ENCODE peak calls at places on chromosomes 6 and 20, in four cellular contexts. T is tibial artery, S is Panc1, I is endodermal cell. F is an unnamed sample. For H3K36me3, the result is how much of the 10 kb centered on the place peaks cover.

GRCh38 chr6:84280030-84280429 is 52.6 kb upstream of the CEP162 start:
- DNase-seq in S (no peak), T (no peak), I (no peak), F (no peak)

GRCh38 chr6:579339-579738 is 77.6 kb downstream of the HUS1B start:
- DNase-seq in T (no peak), S (no peak), I (no peak), F (no peak)

GRCh38 chr6:39951716-39952115 is 17.5 kb upstream of the MOCS1 start:
- DNase-seq in T (no peak), I (no peak), S (no peak), F (no peak)

GRCh38 chr6:75481394-75481793 is 12.2 kb downstream of the FILIP1 start:
- DNase-seq in S (no peak), T (no peak), I (peak), F (no peak)

GRCh38 chr20:45545754-45546453 is 1.3 kb downstream of the EPPIN start:
- DNase-seq in S (no peak), I (peak), T (no peak), F (no peak)

GRCh38 chr6:131727868-131728267 is 17.1 kb upstream of the CTAGE9 start:
- DNase-seq in T (no peak), I (no peak), S (no peak), F (no peak)

GRCh38 chr6:130853555-130854183 is 26.5 kb downstream of the SMLR1 start:
- DNase-seq in S (no peak), I (no peak), T (no peak), F (no peak)

GRCh38 chr20:48823960-48824497 is 3.8 kb downstream of the PREX1 start:
- DNase-seq in T (no peak), I (no peak), S (no peak), F (no peak)

GRCh38 chr6:29553268-29554057 is 6.1 kb downstream of the UBD start:
- DNase-seq in S (no peak), I (peak), T (peak), F (peak)

GRCh38 chr20:46945465-46945864 is 50.8 kb downstream of the EYA2 start:
- DNase-seq in T (no peak), I (peak), S (no peak), F (no peak)

GRCh38 chr6:75372884-75373283 is 88.3 kb upstream of the TMEM30A start:
- DNase-seq in I (no peak), T (no peak), S (no peak), F (no peak)

GRCh38 chr20:11296221-11296620 is 621.5 kb upstream of the BTBD3 start:
- DNase-seq in S (no peak), I (peak), T (no peak), F (no peak)

GRCh38 chr6:30037182-30037788 is 23.8 kb upstream of the POLR1H start:
- DNase-seq in T (no peak), I (no peak), S (no peak), F (no peak)

GRCh38 chr6:105834548-105834947 is 251.6 kb upstream of the PRDM1 start:
- DNase-seq in S (no peak), T (no peak), I (no peak), F (no peak)

GRCh38 chr6:34386316-34387137 is 5.9 kb downstream of the NUDT3 start:
- DNase-seq in S (no peak), T (no peak), I (no peak), F (no peak)

GRCh38 chr20:5843054-5843731 is 93.0 kb downstream of the SHLD1 start:
- DNase-seq in I (no peak), T (no peak), S (no peak), F (no peak)

GRCh38 chr6:6407061-6407723 is 86.7 kb upstream of the F13A1 start:
- DNase-seq in S (no peak), T (no peak), I (no peak), F (no peak)

GRCh38 chr6:5950448-5950847 is 56.3 kb downstream of the NRN1 start:
- DNase-seq in T (no peak), I (peak), S (no peak), F (no peak)

GRCh38 chr6:140566706-140567330 is 1192.4 kb upstream of the CITED2 start:
- DNase-seq in I (no peak), S (no peak), T (no peak), F (no peak)

GRCh38 chr6:19719691-19720127 is 117.5 kb upstream of the ID4 start:
- DNase-seq in S (no peak), I (peak), T (no peak), F (no peak)

GRCh38 chr20:50579511-50579910 is 69.3 kb downstream of the PTPN1 start:
- DNase-seq in T (no peak), S (no peak), I (no peak), F (no peak)

GRCh38 chr6:129605962-129606361 is 104.0 kb downstream of the ARHGAP18 start:
- DNase-seq in T (peak), S (no peak), I (no peak), F (no peak)

GRCh38 chr20:57416296-57417022 is 25.3 kb downstream of the RBM38 start:
- DNase-seq in T (no peak), S (no peak), I (no peak), F (no peak)

GRCh38 chr20:34037767-34038166 is 44.1 kb downstream of the RALY start:
- DNase-seq in I (no peak), T (no peak), S (no peak), F (no peak)

GRCh38 chr6:158037771-158038170 is 56.1 kb downstream of the SYNJ2 start:
- DNase-seq in S (no peak), T (peak), I (no peak), F (no peak)

GRCh38 chr20:40536866-40537265 is 152.2 kb downstream of the MAFB start:
- DNase-seq in I (no peak), S (no peak), T (no peak), F (no peak)

DNA sequence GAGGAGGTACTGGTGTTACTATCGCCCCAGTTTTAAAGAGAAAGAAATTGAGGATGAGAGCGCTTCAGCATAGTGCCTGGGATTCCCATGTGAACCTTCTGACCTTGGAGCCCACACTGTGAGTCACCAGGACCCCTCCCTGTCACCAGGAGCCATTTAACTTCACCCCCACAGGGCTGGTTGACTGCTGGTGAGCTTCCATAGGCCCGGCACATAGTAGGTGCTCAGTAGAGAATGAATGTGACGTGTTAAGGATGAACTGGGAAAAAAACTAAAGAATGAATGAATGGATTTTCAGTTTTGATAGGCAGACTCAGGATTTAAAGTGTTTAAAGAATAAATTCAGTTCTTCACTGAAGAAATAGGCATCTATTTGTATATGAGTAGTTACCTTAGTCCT is 53.3 kb upstream of the KIF25 start:
- DNase-seq in T (no peak), S (no peak), I (no peak), F (no peak)
- H3K36me3 ChIP-seq in T (half or more), S (under half), I (half or more), F (under half)

DNA sequence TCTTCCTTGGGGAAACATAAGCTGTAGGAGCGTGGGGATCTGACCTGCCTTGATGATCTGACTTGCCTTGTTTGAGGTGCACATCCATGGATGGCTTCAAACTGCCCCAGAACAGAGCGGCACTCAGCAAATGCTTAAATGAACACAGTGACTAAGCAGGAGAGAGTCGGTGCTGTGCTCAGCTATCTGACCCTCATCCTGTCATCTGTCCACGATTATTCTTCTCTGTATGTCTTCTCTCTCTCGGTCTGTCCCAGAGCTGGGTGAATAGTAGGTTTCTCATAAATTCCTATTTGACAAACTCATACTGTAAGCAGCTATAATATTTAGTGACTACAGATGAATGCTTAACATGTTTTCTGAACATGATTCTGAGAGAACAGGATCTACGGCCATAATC is 37.3 kb downstream of the TRAM2 start:
- DNase-seq in T (no peak), S (no peak), I (no peak), F (no peak)
- H3K36me3 ChIP-seq in T (under half), S (under half), I (under half), F (under half)

DNA sequence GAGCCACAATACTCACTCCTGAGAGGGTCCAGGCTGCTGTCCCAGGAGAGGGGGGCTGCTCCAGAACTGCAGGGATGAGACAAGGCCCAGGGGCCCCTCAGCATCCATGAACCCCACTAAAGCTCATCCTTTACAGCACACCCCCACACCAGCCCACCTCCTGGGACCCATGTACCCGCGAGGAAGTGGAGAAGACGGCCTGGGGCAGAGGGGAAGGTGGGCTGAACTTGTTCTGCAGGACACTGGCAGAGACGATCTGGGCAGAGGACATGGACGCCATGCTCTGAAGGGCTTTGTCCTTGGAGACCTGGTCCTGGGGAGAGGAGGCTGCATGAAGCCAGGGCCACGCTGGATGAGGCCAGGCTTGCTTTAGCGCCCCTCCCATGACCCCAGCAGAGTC is 10.1 kb downstream of the RPL10A start:
- DNase-seq in I (no peak), T (no peak), S (no peak), F (no peak)
- H3K36me3 ChIP-seq in I (under half), T (half or more), S (under half), F (under half)

GRCh38 chr20:31758991-31759390 is 19.9 kb downstream of the TPX2 start:
- DNase-seq in S (no peak), T (no peak), I (no peak), F (no peak)
- H3K36me3 ChIP-seq in S (under half), T (under half), I (under half), F (under half)

F was measured in uterus.